ENCODE peak calls at places on chromosomes 6 and 20, in ten cellular contexts. H is activated gamma-delta T cell; I is bronchial epithelial cell; A is tibial artery; B is hypothalamus; V is cardiac muscle cell; N is epithelial cell of prostate; F is astrocyte of the spinal cord; W is activated CD8-positive, alpha-beta memory T cell treated with anti-CD3 and anti-CD28 coated beads for 1 hour; E is AML-193. O is an unnamed sample.

GRCh38 chr20:44703183-44703925 is 11.8 kb upstream of the CCN5 start:
- DNase-seq in H (no peak), I (no peak), A (peak; percentile 47), B (no peak), V (no peak), N (no peak), F (no peak), W (no peak), E (no peak), O (no peak)

GRCh38 chr6:89670935-89671565 is 32.5 kb upstream of the LYRM2 start:
- DNase-seq in H (no peak), I (no peak), A (no peak), B (no peak), V (no peak), N (no peak), F (no peak), W (no peak), E (no peak), O (no peak)

GRCh38 chr6:157219201-157220200 is 103.8 kb downstream of the TMEM242 start:
- DNase-seq in H (no peak), I (peak; percentile 62), A (no peak), B (no peak), V (peak; percentile 58), N (no peak), F (peak; percentile 69), W (no peak), E (no peak), O (no peak)

GRCh38 chr6:48078092-48078491 is 32.9 kb downstream of the PTCHD4 start:
- DNase-seq in H (no peak), I (peak; percentile 84), A (no peak), B (no peak), V (peak; percentile 20), N (no peak), F (no peak), W (no peak), E (no peak), O (peak; percentile 57)

GRCh38 chr20:32636278-32636677 is 37.5 kb downstream of the C20orf203 start:
- DNase-seq in H (no peak), I (no peak), A (no peak), B (no peak), V (peak; percentile 25), N (no peak), F (peak; percentile 9), W (no peak), E (no peak), O (no peak)

GRCh38 chr20:56422131-56422823 is 10.2 kb downstream of the CASS4 start:
- DNase-seq in H (no peak), I (peak; percentile 44), A (no peak), B (no peak), V (peak; percentile 79), N (no peak), F (peak; percentile 93), W (no peak), E (peak; percentile 19), O (peak; percentile 55)

GRCh38 chr6:25017486-25017885 is 81.7 kb upstream of the RIPOR2 start:
- DNase-seq in H (no peak), I (peak; percentile 85), A (no peak), B (no peak), V (no peak), N (peak; percentile 40), F (no peak), W (no peak), E (no peak), O (peak; percentile 83)

GRCh38 chr20:21099653-21100589 is 6.2 kb downstream of the LINC00237 start:
- DNase-seq in H (no peak), I (no peak), A (peak; percentile 29), B (no peak), V (peak; percentile 9), N (no peak), F (no peak), W (no peak), E (peak; percentile 15), O (no peak)

GRCh38 chr6:125950293-125950692 is 6.3 kb upstream of the HINT3 start:
- DNase-seq in H (no peak), I (peak; percentile 92), A (no peak), B (no peak), V (peak; percentile 67), N (peak; percentile 73), F (no peak), W (no peak), E (no peak), O (peak; percentile 82)

GRCh38 chr20:64237316-64237715 is 18.2 kb upstream of the PCMTD2 start:
- DNase-seq in H (no peak), I (no peak), A (no peak), B (no peak), V (no peak), N (no peak), F (no peak), W (no peak), E (no peak), O (no peak)

GRCh38 chr6:151289399-151290007 is 49.7 kb downstream of the AKAP12 start:
- DNase-seq in H (no peak), I (no peak), A (no peak), B (no peak), V (peak; percentile 87), N (no peak), F (no peak), W (no peak), E (peak; percentile 20), O (no peak)

GRCh38 chr6:16089232-16089843 is 39.5 kb upstream of the MYLIP start:
- DNase-seq in H (no peak), I (peak; percentile 68), A (no peak), B (no peak), V (peak; percentile 50), N (peak; percentile 16), F (peak; percentile 13), W (no peak), E (peak; percentile 37), O (peak; percentile 17)

GRCh38 chr6:10460096-10460495 is 45.2 kb upstream of the TFAP2A start:
- DNase-seq in H (no peak), I (no peak), A (no peak), B (no peak), V (no peak), N (no peak), F (no peak), W (no peak), E (no peak), O (no peak)

GRCh38 chr6:56370591-56371198 is 123.3 kb upstream of the COL21A1 start:
- DNase-seq in H (no peak), I (peak; percentile 97), A (peak; percentile 56), B (no peak), V (peak; percentile 96), N (peak; percentile 66), F (peak; percentile 94), W (no peak), E (peak; percentile 87), O (peak; percentile 92)

GRCh38 chr20:52994184-52994970 is 22.2 kb downstream of the TSHZ2 start:
- DNase-seq in H (no peak), I (no peak), A (no peak), B (no peak), V (no peak), N (no peak), F (no peak), W (no peak), E (no peak), O (no peak)

GRCh38 chr6:136950436-136950835 is 28.3 kb downstream of the SLC35D3 start:
- DNase-seq in H (no peak), I (no peak), A (no peak), B (no peak), V (no peak), N (no peak), F (no peak), W (no peak), E (no peak), O (no peak)

GRCh38 chr6:5990776-5991175 is 15.9 kb downstream of the NRN1 start:
- DNase-seq in H (no peak), I (no peak), A (no peak), B (no peak), V (no peak), N (no peak), F (no peak), W (no peak), E (no peak), O (no peak)

GRCh38 chr6:39233333-39233732 is 4.1 kb upstream of the KCNK5 start:
- DNase-seq in H (no peak), I (no peak), A (no peak), B (no peak), V (no peak), N (no peak), F (no peak), W (no peak), E (no peak), O (no peak)

GRCh38 chr6:167710521-167710920 is 116.2 kb upstream of the AFDN start:
- DNase-seq in H (no peak), I (no peak), A (no peak), B (no peak), V (no peak), N (no peak), F (no peak), W (no peak), E (no peak), O (no peak)

GRCh38 chr20:21496452-21496851 is 17.4 kb downstream of the NKX2-2 start:
- DNase-seq in H (no peak), I (peak; percentile 88), A (no peak), B (no peak), V (no peak), N (peak; percentile 51), F (no peak), W (no peak), E (no peak), O (peak; percentile 80)

GRCh38 chr6:128500017-128500416 is 20.4 kb downstream of the PTPRK start:
- DNase-seq in H (no peak), I (peak; percentile 83), A (no peak), B (no peak), V (no peak), N (no peak), F (no peak), W (no peak), E (no peak), O (no peak)

GRCh38 chr6:72425003-72425681 is 196.7 kb upstream of the KCNQ5 start:
- DNase-seq in H (no peak), I (peak; percentile 87), A (no peak), B (no peak), V (peak; percentile 44), N (peak; percentile 22), F (peak; percentile 81), W (no peak), E (no peak), O (peak; percentile 76)

GRCh38 chr6:3796396-3796795 is 44.9 kb upstream of the PXDC1 start:
- DNase-seq in H (no peak), I (peak; percentile 87), A (no peak), B (peak; percentile 5), V (no peak), N (no peak), F (no peak), W (no peak), E (no peak), O (peak; percentile 67)

GRCh38 chr20:63135411-63135810 is 80.5 kb downstream of the YTHDF1 start:
- DNase-seq in H (no peak), I (no peak), A (no peak), B (no peak), V (no peak), N (no peak), F (no peak), W (no peak), E (no peak), O (no peak)

GRCh38 chr20:57675773-57676172 is 34.0 kb downstream of the PMEPA1 start:
- DNase-seq in H (no peak), I (no peak), A (no peak), B (no peak), V (no peak), N (no peak), F (no peak), W (no peak), E (no peak), O (no peak)

GRCh38 chr6:146028250-146028789 is 542 bp upstream of the GRM1 start:
- DNase-seq in H (no peak), I (peak; percentile 32), A (peak; percentile 32), B (peak; percentile 28), V (peak; percentile 75), N (peak; percentile 0), F (peak; percentile 63), W (peak; percentile 11), E (no peak), O (peak; percentile 46)

GRCh38 chr6:166194885-166195860 is 27.5 kb upstream of the TBXT start:
- DNase-seq in H (no peak), I (no peak), A (no peak), B (no peak), V (no peak), N (no peak), F (no peak), W (no peak), E (peak; percentile 44), O (no peak)

GRCh38 chr20:54643761-54644160 is 168.4 kb downstream of the DOK5 start:
- DNase-seq in H (no peak), I (peak; percentile 21), A (no peak), B (peak; percentile 4), V (peak; percentile 89), N (peak; percentile 50), F (peak; percentile 91), W (no peak), E (no peak), O (peak; percentile 17)